ENCODE peak calls at places on chromosomes 11 and 22, in four cellular contexts. I is IMR-90, Z is PC-3, L is body of pancreas. P is an unnamed sample.

GRCh38 chr11:120629407-120629806 is 117.9 kb downstream of the GRIK4 start:
- DNase-seq in I (no peak), L (no peak), Z (no peak), P (no peak)

GRCh38 chr22:49768961-49769690 is 58.5 kb downstream of the BRD1 start:
- DNase-seq in Z (no peak), L (peak), I (peak), P (no peak)

GRCh38 chr11:108097179-108097578 is 24.2 kb upstream of the ACAT1 start:
- DNase-seq in I (no peak), Z (no peak), L (no peak), P (no peak)

GRCh38 chr11:5280582-5281102 is 10.9 kb upstream of the HBE1 start:
- DNase-seq in I (peak), Z (peak), L (peak), P (no peak)

GRCh38 chr11:104451193-104451592 is 287.2 kb upstream of the PDGFD start:
- DNase-seq in Z (no peak), I (no peak), L (peak), P (no peak)

GRCh38 chr11:85955531-85955930 is 100.3 kb downstream of the CCDC83 start:
- DNase-seq in I (peak), L (no peak), Z (no peak), P (no peak)

GRCh38 chr22:29539105-29539504 is 14.5 kb downstream of the THOC5 start:
- DNase-seq in L (no peak), Z (no peak), I (no peak), P (no peak)

GRCh38 chr11:71311928-71312510 is 59.6 kb upstream of the SHANK2 start:
- DNase-seq in I (no peak), Z (no peak), L (no peak), P (peak)

GRCh38 chr11:267491-267994 is 10.7 kb upstream of the NLRP6 start:
- DNase-seq in I (no peak), Z (peak), L (no peak), P (no peak)

GRCh38 chr22:31490496-31490925 is 869 bp upstream of the EIF4ENIF1 start:
- DNase-seq in Z (peak), I (peak), L (peak), P (no peak)

GRCh38 chr11:73200256-73200655 is 17.8 kb upstream of the P2RY2 start:
- DNase-seq in I (no peak), L (no peak), Z (peak), P (no peak)

GRCh38 chr22:49210606-49211005 is 617.1 kb downstream of the BRD1 start:
- DNase-seq in Z (no peak), L (no peak), I (no peak), P (no peak)

GRCh38 chr11:104333977-104334376 is 170.0 kb upstream of the PDGFD start:
- DNase-seq in I (no peak), Z (peak), L (no peak), P (no peak)

GRCh38 chr11:70854891-70855556 is 397.4 kb downstream of the SHANK2 start:
- DNase-seq in L (peak), Z (no peak), I (no peak), P (no peak)

GRCh38 chr11:115141221-115141620 is 363.0 kb downstream of the CADM1 start:
- DNase-seq in Z (no peak), L (no peak), I (no peak), P (no peak)

GRCh38 chr22:23270212-23270733 is 90.0 kb downstream of the BCR start:
- DNase-seq in I (peak), Z (no peak), L (no peak), P (no peak)

GRCh38 chr11:27392278-27392677 is 29.3 kb upstream of the CCDC34 start:
- DNase-seq in I (no peak), L (no peak), Z (no peak), P (no peak)

GRCh38 chr22:44931077-44931540 is 78.7 kb downstream of the PHF21B start:
- DNase-seq in L (peak), I (peak), Z (no peak), P (no peak)

GRCh38 chr11:78796956-78797355 is 222.3 kb upstream of the NARS2 start:
- DNase-seq in L (peak), Z (peak), I (peak), P (no peak)

GRCh38 chr11:125583496-125583895 is 9.2 kb upstream of the STT3A start:
- DNase-seq in Z (no peak), L (no peak), I (no peak), P (no peak)

GRCh38 chr11:65134952-65135632 is 773 bp upstream of the SYVN1 start:
- DNase-seq in L (peak), Z (peak), I (peak), P (peak)

GRCh38 chr11:77140231-77140959 is 12.3 kb downstream of the MYO7A start:
- DNase-seq in I (peak), Z (no peak), L (peak), P (no peak)

GRCh38 chr11:539971-540481 is 2.7 kb downstream of the LRRC56 start:
- DNase-seq in Z (no peak), I (no peak), L (no peak), P (no peak)

GRCh38 chr11:128496684-128497056 is 90.7 kb downstream of the ETS1 start:
- DNase-seq in I (no peak), L (no peak), Z (peak), P (no peak)

GRCh38 chr11:122656631-122657101 is 1.1 kb downstream of the UBASH3B start:
- DNase-seq in L (peak), Z (peak), I (peak), P (no peak)

GRCh38 chr11:12130180-12130980 is 20.0 kb downstream of the MICAL2 start:
- DNase-seq in Z (no peak), L (no peak), I (no peak), P (no peak)

GRCh38 chr11:103888541-103888951 is 147.9 kb upstream of the DDI1 start:
- DNase-seq in I (no peak), Z (peak), L (no peak), P (no peak)

GRCh38 chr11:123000721-123001120 is 19.1 kb upstream of the BSX start:
- DNase-seq in Z (no peak), I (no peak), L (no peak), P (no peak)

GRCh38 chr11:134499990-134500389 is 87.9 kb upstream of the B3GAT1 start:
- DNase-seq in L (no peak), Z (no peak), I (no peak), P (no peak)

GRCh38 chr11:66251811-66252210 is 16.6 kb upstream of the RAB1B start:
- DNase-seq in I (no peak), L (no peak), Z (no peak), P (no peak)

GRCh38 chr22:43521716-43522115 is 109.9 kb downstream of the MPPED1 start:
- DNase-seq in Z (peak), I (no peak), L (no peak), P (no peak)

GRCh38 chr11:8382436-8383053 is 118.9 kb upstream of the LMO1 start:
- DNase-seq in Z (peak), L (no peak), I (peak), P (peak)

GRCh38 chr22:29336751-29337490 is 21.4 kb upstream of the RASL10A start:
- DNase-seq in L (no peak), I (no peak), Z (no peak), P (no peak)

GRCh38 chr11:125228425-125228824 is 63.9 kb downstream of the PKNOX2 start:
- DNase-seq in L (no peak), Z (no peak), I (no peak), P (no peak)

GRCh38 chr11:117876049-117876340 is 463 bp downstream of the FXYD6 start:
- DNase-seq in L (no peak), I (no peak), Z (no peak), P (no peak)

GRCh38 chr11:34890812-34891211 is 25.4 kb downstream of the APIP start:
- DNase-seq in Z (peak), L (no peak), I (peak), P (no peak)

DNA sequence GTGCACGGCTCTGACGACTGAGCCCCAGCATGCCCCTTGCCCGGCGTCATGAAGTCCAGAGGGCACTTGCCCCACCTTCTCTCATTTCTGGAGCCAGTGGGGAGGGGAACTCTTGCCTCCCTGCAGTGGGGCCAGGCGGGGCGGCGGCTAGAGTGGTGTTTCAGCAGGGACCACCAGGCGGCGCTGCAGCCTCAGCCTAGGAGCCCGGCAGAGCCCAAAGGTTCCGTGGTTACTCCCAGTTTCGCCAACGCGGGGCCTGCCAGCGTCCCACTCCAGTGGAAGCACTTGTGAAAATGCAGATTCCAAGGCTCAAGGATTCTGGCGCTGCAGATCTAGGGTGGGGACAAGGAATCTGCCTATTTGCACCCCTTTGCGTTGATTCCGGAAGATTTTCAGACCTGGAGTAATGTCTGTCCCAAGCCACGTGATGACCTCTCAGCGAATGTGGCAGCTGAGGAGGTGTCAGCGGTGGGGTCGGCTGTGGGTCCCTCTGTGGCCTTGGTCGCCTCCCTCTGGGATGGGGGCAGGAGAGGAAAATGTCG is 55.7 kb downstream of the CD82 start:
- DNase-seq in Z (peak), L (peak), I (peak), P (peak)
- H3K4me3 ChIP-seq in Z (no peak), L (no peak), I (no peak), P (no peak)

GRCh38 chr11:43638717-43639116 is 41.8 kb upstream of the HSD17B12 start:
- DNase-seq in I (no peak), Z (no peak), L (no peak), P (no peak)
- H3K27ac ChIP-seq in I (no peak), Z (no peak), L (no peak), P (no peak)

DNA sequence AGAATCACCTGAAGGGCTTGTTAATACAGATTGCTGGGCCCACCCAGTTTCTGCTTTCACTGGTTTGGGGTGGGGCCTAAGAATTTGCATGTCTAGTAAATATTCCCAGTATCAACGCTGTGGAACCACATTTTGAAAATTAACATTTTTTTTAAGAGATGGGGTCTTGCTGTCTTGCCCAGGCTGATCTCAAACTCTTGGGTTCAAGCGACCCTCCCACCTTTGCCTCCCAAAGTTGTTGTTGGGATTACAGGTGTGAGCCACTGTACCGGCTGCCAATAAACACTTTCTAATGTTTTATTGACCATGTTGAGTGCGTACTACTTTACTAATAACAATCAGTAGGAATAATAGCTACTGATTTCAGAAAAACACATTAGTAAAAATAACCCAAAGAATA is 2.5 kb downstream of the EIF4G2 start:
- DNase-seq in Z (no peak), L (no peak), I (no peak), P (no peak)
- H3K4me3 ChIP-seq in Z (peak), L (no peak), I (no peak), P (peak)

DNA sequence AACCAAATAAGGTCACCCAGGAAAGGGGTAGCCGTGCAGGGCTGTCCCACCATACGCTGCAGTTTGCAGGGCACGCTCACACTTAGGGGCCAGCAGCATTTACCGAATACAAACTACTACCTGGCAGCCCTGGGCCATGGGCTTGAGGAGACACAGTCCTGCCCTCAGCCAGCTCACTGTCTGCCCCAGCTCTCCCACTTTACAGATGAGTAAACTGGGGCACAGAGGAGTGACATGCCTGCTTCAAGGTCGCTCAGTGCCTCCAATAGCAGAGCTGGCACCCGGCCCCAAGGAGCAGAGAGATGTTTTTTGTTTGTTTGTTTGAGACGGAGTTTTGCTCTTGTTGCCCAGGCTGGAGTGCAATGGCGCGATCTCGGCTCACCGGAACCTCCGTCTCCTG is 2.8 kb downstream of the FADS3 start:
- DNase-seq in L (no peak), Z (no peak), I (no peak), P (no peak)
- H3K27ac ChIP-seq in L (no peak), Z (no peak), I (peak), P (peak)

DNA sequence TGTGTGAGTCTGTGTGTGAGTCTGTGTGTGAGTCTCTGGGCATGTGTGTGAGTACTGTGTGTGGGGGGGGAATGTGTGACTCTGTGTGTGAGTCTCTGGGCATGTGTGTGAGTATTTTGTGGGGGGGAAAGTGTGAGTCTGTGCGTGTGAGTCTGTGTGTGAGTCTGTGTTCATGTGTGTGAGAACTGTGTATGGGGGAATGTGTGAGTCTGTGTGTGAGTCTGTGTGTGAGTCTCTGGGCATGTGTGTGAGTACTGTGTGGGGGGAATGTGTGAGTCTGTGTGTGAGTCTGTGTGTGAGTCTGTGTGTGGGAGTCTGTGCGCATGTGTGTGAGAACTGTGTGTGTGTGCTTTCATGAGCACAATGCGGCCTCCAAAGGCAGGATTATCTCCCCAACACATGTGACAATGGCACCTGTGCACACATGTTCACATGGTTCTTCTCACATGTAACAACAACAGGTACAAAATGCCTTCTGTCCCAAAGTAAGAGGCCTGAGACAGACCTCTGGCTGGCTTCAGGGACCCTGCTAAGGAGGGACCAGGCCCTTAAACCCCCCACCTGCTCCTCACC is 1.6 kb downstream of the CD5 start:
- DNase-seq in L (no peak), I (no peak), Z (no peak), P (no peak)
- H3K4me3 ChIP-seq in L (no peak), I (no peak), Z (no peak), P (no peak)